ENCODE peak calls at places on chromosomes 3 and 15, in seven cellular contexts. One of them, this sample, is unnamed.

GRCh38 chr3:21446027-21446426 is 305.0 kb downstream of the ZNF385D start:
- DNase-seq in NCI-H1092 treated with DMSO at 0.1 percent for 48 hours: no peak
- DNase-seq in esophagus squamous epithelium: no peak
- DNase-seq in CD8-positive, alpha-beta T cell: no peak
- DNase-seq in RWPE1: no peak
- DNase-seq in ovary: no peak
- DNase-seq in DMS 273 treated with DMSO at 0.1 percent for 48 hours: no peak
- DNase-seq in this sample: no peak

GRCh38 chr3:146308222-146308621 is 57.3 kb upstream of the PLSCR4 start:
- DNase-seq in NCI-H1092 treated with DMSO at 0.1 percent for 48 hours: no peak
- DNase-seq in esophagus squamous epithelium: no peak
- DNase-seq in CD8-positive, alpha-beta T cell: no peak
- DNase-seq in RWPE1: no peak
- DNase-seq in ovary: no peak
- DNase-seq in DMS 273 treated with DMSO at 0.1 percent for 48 hours: no peak
- DNase-seq in this sample: peak; percentile 41

GRCh38 chr3:194536883-194537637 is 50.3 kb upstream of the ATP13A3 start:
- DNase-seq in NCI-H1092 treated with DMSO at 0.1 percent for 48 hours: peak; percentile 75
- DNase-seq in esophagus squamous epithelium: no peak
- DNase-seq in CD8-positive, alpha-beta T cell: no peak
- DNase-seq in RWPE1: peak; percentile 44
- DNase-seq in ovary: peak; percentile 20
- DNase-seq in DMS 273 treated with DMSO at 0.1 percent for 48 hours: peak; percentile 54
- DNase-seq in this sample: peak; percentile 60

GRCh38 chr3:55626284-55626675 is 139.2 kb upstream of the WNT5A start:
- DNase-seq in NCI-H1092 treated with DMSO at 0.1 percent for 48 hours: no peak
- DNase-seq in esophagus squamous epithelium: no peak
- DNase-seq in CD8-positive, alpha-beta T cell: no peak
- DNase-seq in RWPE1: no peak
- DNase-seq in ovary: no peak
- DNase-seq in DMS 273 treated with DMSO at 0.1 percent for 48 hours: no peak
- DNase-seq in this sample: no peak

GRCh38 chr3:124923833-124924232 is 10.7 kb downstream of the MUC13 start:
- DNase-seq in NCI-H1092 treated with DMSO at 0.1 percent for 48 hours: no peak
- DNase-seq in esophagus squamous epithelium: no peak
- DNase-seq in CD8-positive, alpha-beta T cell: no peak
- DNase-seq in RWPE1: no peak
- DNase-seq in ovary: no peak
- DNase-seq in DMS 273 treated with DMSO at 0.1 percent for 48 hours: no peak
- DNase-seq in this sample: no peak

GRCh38 chr15:23897576-23897975 is 210.5 kb upstream of the NDN start:
- DNase-seq in NCI-H1092 treated with DMSO at 0.1 percent for 48 hours: no peak
- DNase-seq in esophagus squamous epithelium: no peak
- DNase-seq in CD8-positive, alpha-beta T cell: no peak
- DNase-seq in RWPE1: no peak
- DNase-seq in ovary: no peak
- DNase-seq in DMS 273 treated with DMSO at 0.1 percent for 48 hours: no peak
- DNase-seq in this sample: no peak

GRCh38 chr15:99264125-99264524 is 12.8 kb downstream of the LRRC28 start:
- DNase-seq in NCI-H1092 treated with DMSO at 0.1 percent for 48 hours: no peak
- DNase-seq in esophagus squamous epithelium: no peak
- DNase-seq in CD8-positive, alpha-beta T cell: no peak
- DNase-seq in RWPE1: peak; percentile 71
- DNase-seq in ovary: no peak
- DNase-seq in DMS 273 treated with DMSO at 0.1 percent for 48 hours: peak; percentile 33
- DNase-seq in this sample: no peak

GRCh38 chr15:44340410-44340809 is 51.9 kb downstream of the GOLM2 start:
- DNase-seq in NCI-H1092 treated with DMSO at 0.1 percent for 48 hours: no peak
- DNase-seq in esophagus squamous epithelium: no peak
- DNase-seq in CD8-positive, alpha-beta T cell: no peak
- DNase-seq in RWPE1: peak; percentile 71
- DNase-seq in ovary: no peak
- DNase-seq in DMS 273 treated with DMSO at 0.1 percent for 48 hours: no peak
- DNase-seq in this sample: peak; percentile 62

GRCh38 chr3:141275032-141275422 is 43.4 kb downstream of the PXYLP1 start:
- DNase-seq in NCI-H1092 treated with DMSO at 0.1 percent for 48 hours: no peak
- DNase-seq in esophagus squamous epithelium: no peak
- DNase-seq in CD8-positive, alpha-beta T cell: no peak
- DNase-seq in RWPE1: peak; percentile 15
- DNase-seq in ovary: no peak
- DNase-seq in DMS 273 treated with DMSO at 0.1 percent for 48 hours: no peak
- DNase-seq in this sample: peak; percentile 67

GRCh38 chr15:80709542-80709941 is 14.4 kb downstream of the ABHD17C start:
- DNase-seq in NCI-H1092 treated with DMSO at 0.1 percent for 48 hours: no peak
- DNase-seq in esophagus squamous epithelium: no peak
- DNase-seq in CD8-positive, alpha-beta T cell: no peak
- DNase-seq in RWPE1: peak; percentile 93
- DNase-seq in ovary: no peak
- DNase-seq in DMS 273 treated with DMSO at 0.1 percent for 48 hours: no peak
- DNase-seq in this sample: no peak

GRCh38 chr15:25695875-25696760 is 167.0 kb downstream of the ATP10A start:
- DNase-seq in NCI-H1092 treated with DMSO at 0.1 percent for 48 hours: no peak
- DNase-seq in esophagus squamous epithelium: no peak
- DNase-seq in CD8-positive, alpha-beta T cell: no peak
- DNase-seq in RWPE1: no peak
- DNase-seq in ovary: no peak
- DNase-seq in DMS 273 treated with DMSO at 0.1 percent for 48 hours: no peak
- DNase-seq in this sample: no peak

GRCh38 chr15:80977627-80978036 is 12.0 kb downstream of the MESD start:
- DNase-seq in NCI-H1092 treated with DMSO at 0.1 percent for 48 hours: peak; percentile 2
- DNase-seq in esophagus squamous epithelium: no peak
- DNase-seq in CD8-positive, alpha-beta T cell: peak; percentile 28
- DNase-seq in RWPE1: no peak
- DNase-seq in ovary: no peak
- DNase-seq in DMS 273 treated with DMSO at 0.1 percent for 48 hours: peak; percentile 79
- DNase-seq in this sample: peak; percentile 56

GRCh38 chr3:195595778-195596531 is 12.2 kb upstream of the APOD start:
- DNase-seq in NCI-H1092 treated with DMSO at 0.1 percent for 48 hours: no peak
- DNase-seq in esophagus squamous epithelium: no peak
- DNase-seq in CD8-positive, alpha-beta T cell: no peak
- DNase-seq in RWPE1: no peak
- DNase-seq in ovary: no peak
- DNase-seq in DMS 273 treated with DMSO at 0.1 percent for 48 hours: no peak
- DNase-seq in this sample: no peak

GRCh38 chr15:44782516-44782915 is 46.2 kb downstream of the TRIM69 start:
- DNase-seq in NCI-H1092 treated with DMSO at 0.1 percent for 48 hours: no peak
- DNase-seq in esophagus squamous epithelium: no peak
- DNase-seq in CD8-positive, alpha-beta T cell: no peak
- DNase-seq in RWPE1: no peak
- DNase-seq in ovary: no peak
- DNase-seq in DMS 273 treated with DMSO at 0.1 percent for 48 hours: peak; percentile 72
- DNase-seq in this sample: peak; percentile 89

GRCh38 chr15:100947760-100948429 is 28.7 kb downstream of the LRRK1 start:
- DNase-seq in NCI-H1092 treated with DMSO at 0.1 percent for 48 hours: no peak
- DNase-seq in esophagus squamous epithelium: no peak
- DNase-seq in CD8-positive, alpha-beta T cell: no peak
- DNase-seq in RWPE1: no peak
- DNase-seq in ovary: no peak
- DNase-seq in DMS 273 treated with DMSO at 0.1 percent for 48 hours: no peak
- DNase-seq in this sample: peak; percentile 3

GRCh38 chr3:69090021-69090420 is 5.3 kb downstream of the ARL6IP5 start:
- DNase-seq in NCI-H1092 treated with DMSO at 0.1 percent for 48 hours: no peak
- DNase-seq in esophagus squamous epithelium: no peak
- DNase-seq in CD8-positive, alpha-beta T cell: no peak
- DNase-seq in RWPE1: peak; percentile 38
- DNase-seq in ovary: no peak
- DNase-seq in DMS 273 treated with DMSO at 0.1 percent for 48 hours: no peak
- DNase-seq in this sample: no peak

GRCh38 chr3:104911376-104911775 is 455.3 kb upstream of the ALCAM start:
- DNase-seq in NCI-H1092 treated with DMSO at 0.1 percent for 48 hours: no peak
- DNase-seq in esophagus squamous epithelium: no peak
- DNase-seq in CD8-positive, alpha-beta T cell: no peak
- DNase-seq in RWPE1: no peak
- DNase-seq in ovary: no peak
- DNase-seq in DMS 273 treated with DMSO at 0.1 percent for 48 hours: no peak
- DNase-seq in this sample: no peak

GRCh38 chr15:80177151-80177550 is 24.4 kb downstream of the FAH start:
- DNase-seq in NCI-H1092 treated with DMSO at 0.1 percent for 48 hours: no peak
- DNase-seq in esophagus squamous epithelium: no peak
- DNase-seq in CD8-positive, alpha-beta T cell: no peak
- DNase-seq in RWPE1: no peak
- DNase-seq in ovary: no peak
- DNase-seq in DMS 273 treated with DMSO at 0.1 percent for 48 hours: no peak
- DNase-seq in this sample: no peak

GRCh38 chr15:80804970-80805495 is 25.9 kb downstream of the CEMIP start:
- DNase-seq in NCI-H1092 treated with DMSO at 0.1 percent for 48 hours: peak; percentile 4
- DNase-seq in esophagus squamous epithelium: no peak
- DNase-seq in CD8-positive, alpha-beta T cell: no peak
- DNase-seq in RWPE1: peak; percentile 34
- DNase-seq in ovary: no peak
- DNase-seq in DMS 273 treated with DMSO at 0.1 percent for 48 hours: no peak
- DNase-seq in this sample: no peak

GRCh38 chr15:96340611-96341464 is 10.3 kb downstream of the NR2F2 start:
- DNase-seq in NCI-H1092 treated with DMSO at 0.1 percent for 48 hours: peak; percentile 50
- DNase-seq in esophagus squamous epithelium: no peak
- DNase-seq in CD8-positive, alpha-beta T cell: no peak
- DNase-seq in RWPE1: no peak
- DNase-seq in ovary: peak; percentile 54
- DNase-seq in DMS 273 treated with DMSO at 0.1 percent for 48 hours: no peak
- DNase-seq in this sample: peak; percentile 80

GRCh38 chr3:100335137-100335833 is 728 bp downstream of the NIT2 start:
- DNase-seq in NCI-H1092 treated with DMSO at 0.1 percent for 48 hours: no peak
- DNase-seq in esophagus squamous epithelium: no peak
- DNase-seq in CD8-positive, alpha-beta T cell: no peak
- DNase-seq in RWPE1: peak; percentile 45
- DNase-seq in ovary: no peak
- DNase-seq in DMS 273 treated with DMSO at 0.1 percent for 48 hours: no peak
- DNase-seq in this sample: peak; percentile 15

GRCh38 chr3:185718736-185719456 is 105.9 kb downstream of the IGF2BP2 start:
- DNase-seq in NCI-H1092 treated with DMSO at 0.1 percent for 48 hours: no peak
- DNase-seq in esophagus squamous epithelium: no peak
- DNase-seq in CD8-positive, alpha-beta T cell: no peak
- DNase-seq in RWPE1: no peak
- DNase-seq in ovary: no peak
- DNase-seq in DMS 273 treated with DMSO at 0.1 percent for 48 hours: no peak
- DNase-seq in this sample: no peak

GRCh38 chr15:101043911-101044624 is 124.9 kb downstream of the LRRK1 start:
- DNase-seq in NCI-H1092 treated with DMSO at 0.1 percent for 48 hours: no peak
- DNase-seq in esophagus squamous epithelium: no peak
- DNase-seq in CD8-positive, alpha-beta T cell: no peak
- DNase-seq in RWPE1: no peak
- DNase-seq in ovary: peak; percentile 6
- DNase-seq in DMS 273 treated with DMSO at 0.1 percent for 48 hours: no peak
- DNase-seq in this sample: no peak

GRCh38 chr15:65752151-65752700 is 39.9 kb downstream of the DENND4A start:
- DNase-seq in NCI-H1092 treated with DMSO at 0.1 percent for 48 hours: no peak
- DNase-seq in esophagus squamous epithelium: no peak
- DNase-seq in CD8-positive, alpha-beta T cell: no peak
- DNase-seq in RWPE1: no peak
- DNase-seq in ovary: no peak
- DNase-seq in DMS 273 treated with DMSO at 0.1 percent for 48 hours: no peak
- DNase-seq in this sample: no peak

GRCh38 chr3:32392530-32393302 is 1.1 kb downstream of the CMTM7 start:
- DNase-seq in NCI-H1092 treated with DMSO at 0.1 percent for 48 hours: peak; percentile 42
- DNase-seq in esophagus squamous epithelium: no peak
- DNase-seq in CD8-positive, alpha-beta T cell: peak; percentile 30
- DNase-seq in RWPE1: no peak
- DNase-seq in ovary: peak; percentile 42
- DNase-seq in DMS 273 treated with DMSO at 0.1 percent for 48 hours: no peak
- DNase-seq in this sample: peak; percentile 39

GRCh38 chr3:53174346-53175250 is 13.6 kb downstream of the PRKCD start:
- DNase-seq in NCI-H1092 treated with DMSO at 0.1 percent for 48 hours: no peak
- DNase-seq in esophagus squamous epithelium: no peak
- DNase-seq in CD8-positive, alpha-beta T cell: no peak
- DNase-seq in RWPE1: no peak
- DNase-seq in ovary: no peak
- DNase-seq in DMS 273 treated with DMSO at 0.1 percent for 48 hours: no peak
- DNase-seq in this sample: peak; percentile 83

GRCh38 chr3:185657691-185658503 is 71.8 kb downstream of the SENP2 start:
- DNase-seq in NCI-H1092 treated with DMSO at 0.1 percent for 48 hours: no peak
- DNase-seq in esophagus squamous epithelium: no peak
- DNase-seq in CD8-positive, alpha-beta T cell: no peak
- DNase-seq in RWPE1: no peak
- DNase-seq in ovary: no peak
- DNase-seq in DMS 273 treated with DMSO at 0.1 percent for 48 hours: no peak
- DNase-seq in this sample: no peak

GRCh38 chr3:93969997-93970396 is 3.7 kb downstream of the PROS1 start:
- DNase-seq in NCI-H1092 treated with DMSO at 0.1 percent for 48 hours: no peak
- DNase-seq in esophagus squamous epithelium: no peak
- DNase-seq in CD8-positive, alpha-beta T cell: no peak
- DNase-seq in RWPE1: no peak
- DNase-seq in ovary: no peak
- DNase-seq in DMS 273 treated with DMSO at 0.1 percent for 48 hours: no peak
- DNase-seq in this sample: no peak

GRCh38 chr3:114356084-114357009 is 62.5 kb downstream of the TIGIT start:
- DNase-seq in NCI-H1092 treated with DMSO at 0.1 percent for 48 hours: no peak
- DNase-seq in esophagus squamous epithelium: no peak
- DNase-seq in CD8-positive, alpha-beta T cell: no peak
- DNase-seq in RWPE1: no peak
- DNase-seq in ovary: no peak
- DNase-seq in DMS 273 treated with DMSO at 0.1 percent for 48 hours: no peak
- DNase-seq in this sample: no peak

GRCh38 chr3:174342941-174343431 is 516.1 kb upstream of the NAALADL2 start:
- DNase-seq in NCI-H1092 treated with DMSO at 0.1 percent for 48 hours: no peak
- DNase-seq in esophagus squamous epithelium: no peak
- DNase-seq in CD8-positive, alpha-beta T cell: no peak
- DNase-seq in RWPE1: no peak
- DNase-seq in ovary: no peak
- DNase-seq in DMS 273 treated with DMSO at 0.1 percent for 48 hours: no peak
- DNase-seq in this sample: peak; percentile 80

GRCh38 chr3:113495035-113495434 is 19.9 kb downstream of the SPICE1 start:
- DNase-seq in NCI-H1092 treated with DMSO at 0.1 percent for 48 hours: no peak
- DNase-seq in esophagus squamous epithelium: no peak
- DNase-seq in CD8-positive, alpha-beta T cell: peak; percentile 55
- DNase-seq in RWPE1: peak; percentile 30
- DNase-seq in ovary: no peak
- DNase-seq in DMS 273 treated with DMSO at 0.1 percent for 48 hours: no peak
- DNase-seq in this sample: peak; percentile 47

GRCh38 chr3:141082064-141082463 is 30.9 kb downstream of the SPSB4 start:
- DNase-seq in NCI-H1092 treated with DMSO at 0.1 percent for 48 hours: no peak
- DNase-seq in esophagus squamous epithelium: no peak
- DNase-seq in CD8-positive, alpha-beta T cell: no peak
- DNase-seq in RWPE1: no peak
- DNase-seq in ovary: no peak
- DNase-seq in DMS 273 treated with DMSO at 0.1 percent for 48 hours: no peak
- DNase-seq in this sample: no peak

GRCh38 chr3:194224937-194225422 is 89.0 kb downstream of the HES1 start:
- DNase-seq in NCI-H1092 treated with DMSO at 0.1 percent for 48 hours: no peak
- DNase-seq in esophagus squamous epithelium: no peak
- DNase-seq in CD8-positive, alpha-beta T cell: no peak
- DNase-seq in RWPE1: no peak
- DNase-seq in ovary: no peak
- DNase-seq in DMS 273 treated with DMSO at 0.1 percent for 48 hours: no peak
- DNase-seq in this sample: peak; percentile 5

GRCh38 chr3:31934866-31935265 is 46.2 kb downstream of the OSBPL10 start:
- DNase-seq in NCI-H1092 treated with DMSO at 0.1 percent for 48 hours: no peak
- DNase-seq in esophagus squamous epithelium: no peak
- DNase-seq in CD8-positive, alpha-beta T cell: no peak
- DNase-seq in RWPE1: no peak
- DNase-seq in ovary: no peak
- DNase-seq in DMS 273 treated with DMSO at 0.1 percent for 48 hours: no peak
- DNase-seq in this sample: no peak

GRCh38 chr3:149203758-149204157 is 17.9 kb downstream of the CP start:
- DNase-seq in NCI-H1092 treated with DMSO at 0.1 percent for 48 hours: no peak
- DNase-seq in esophagus squamous epithelium: no peak
- DNase-seq in CD8-positive, alpha-beta T cell: no peak
- DNase-seq in RWPE1: no peak
- DNase-seq in ovary: no peak
- DNase-seq in DMS 273 treated with DMSO at 0.1 percent for 48 hours: no peak
- DNase-seq in this sample: no peak

GRCh38 chr3:58144478-58145142 is 66.2 kb downstream of the DNASE1L3 start:
- DNase-seq in NCI-H1092 treated with DMSO at 0.1 percent for 48 hours: peak; percentile 69
- DNase-seq in esophagus squamous epithelium: no peak
- DNase-seq in CD8-positive, alpha-beta T cell: no peak
- DNase-seq in RWPE1: no peak
- DNase-seq in ovary: no peak
- DNase-seq in DMS 273 treated with DMSO at 0.1 percent for 48 hours: no peak
- DNase-seq in this sample: no peak

GRCh38 chr3:100776736-100777135 is 67.4 kb downstream of the TFG start:
- DNase-seq in NCI-H1092 treated with DMSO at 0.1 percent for 48 hours: no peak
- DNase-seq in esophagus squamous epithelium: no peak
- DNase-seq in CD8-positive, alpha-beta T cell: no peak
- DNase-seq in RWPE1: no peak
- DNase-seq in ovary: no peak
- DNase-seq in DMS 273 treated with DMSO at 0.1 percent for 48 hours: no peak
- DNase-seq in this sample: no peak

GRCh38 chr3:127608362-127608718 is 10.1 kb downstream of the MCM2 start:
- DNase-seq in NCI-H1092 treated with DMSO at 0.1 percent for 48 hours: no peak
- DNase-seq in esophagus squamous epithelium: no peak
- DNase-seq in CD8-positive, alpha-beta T cell: no peak
- DNase-seq in RWPE1: no peak
- DNase-seq in ovary: no peak
- DNase-seq in DMS 273 treated with DMSO at 0.1 percent for 48 hours: no peak
- DNase-seq in this sample: peak; percentile 27

This sample was measured in myocyte.